ENCODE peak calls at places on chromosomes 7 and 10, in four cellular contexts. Q, V, M and D are unnamed samples.

GRCh38 chr7:99314504-99314903 is 11.2 kb upstream of the ARPC1A start:
- DNase-seq in Q (no peak), V (no peak), M (no peak), D (no peak)

GRCh38 chr7:15924910-15925309 is 238.4 kb upstream of the MEOX2 start:
- DNase-seq in Q (no peak), V (no peak), M (no peak), D (no peak)

GRCh38 chr7:147805996-147806576 is 784.5 kb upstream of the C7orf33 start:
- DNase-seq in Q (no peak), V (no peak), M (no peak), D (no peak)

GRCh38 chr7:5549096-5549896 is 125.7 kb upstream of the TNRC18 start:
- DNase-seq in Q (no peak), V (peak; percentile 38), M (peak; percentile 42), D (no peak)

GRCh38 chr10:110142965-110143364 is 64.4 kb upstream of the MXI1 start:
- DNase-seq in Q (no peak), V (no peak), M (no peak), D (no peak)

GRCh38 chr7:5525271-5526189 is 101.9 kb upstream of the TNRC18 start:
- DNase-seq in Q (no peak), V (peak; percentile 29), M (no peak), D (peak; percentile 75)

GRCh38 chr7:106493041-106493731 is 167.8 kb downstream of the CCDC71L start:
- DNase-seq in Q (no peak), V (no peak), M (no peak), D (no peak)

GRCh38 chr10:70132098-70133029 is at the start of gene AIFM2:
- DNase-seq in Q (no peak), V (peak; percentile 38), M (peak; percentile 72), D (peak; percentile 79)

GRCh38 chr7:30285067-30285530 is 702 bp downstream of the ZNRF2 start:
- DNase-seq in Q (no peak), V (no peak), M (no peak), D (peak; percentile 79)

GRCh38 chr10:110346914-110347313 is 42.2 kb upstream of the SMNDC1 start:
- DNase-seq in Q (no peak), V (no peak), M (no peak), D (no peak)

GRCh38 chr10:127040756-127041155 is 135.5 kb downstream of the DOCK1 start:
- DNase-seq in Q (no peak), V (no peak), M (no peak), D (no peak)

GRCh38 chr7:42235734-42236133 is 1.3 kb downstream of the GLI3 start:
- DNase-seq in Q (no peak), V (no peak), M (peak; percentile 48), D (no peak)

GRCh38 chr7:88226886-88227516 is 7.2 kb upstream of the SRI start:
- DNase-seq in Q (no peak), V (peak; percentile 74), M (no peak), D (no peak)

GRCh38 chr10:72260588-72261322 is 13.0 kb upstream of the DDIT4 start:
- DNase-seq in Q (no peak), V (peak; percentile 55), M (peak; percentile 90), D (peak; percentile 91)

GRCh38 chr7:143909863-143910262 is 7.9 kb upstream of the TCAF1 start:
- DNase-seq in Q (no peak), V (no peak), M (no peak), D (no peak)

GRCh38 chr7:105014725-105015630 is 973 bp downstream of the KMT2E start:
- DNase-seq in Q (no peak), V (peak; percentile 69), M (peak; percentile 66), D (peak; percentile 81)

GRCh38 chr7:8260871-8261707 is 878 bp downstream of the ICA1 start:
- DNase-seq in Q (no peak), V (peak; percentile 63), M (peak; percentile 22), D (peak; percentile 50)

GRCh38 chr7:36894190-36894589 is 169.9 kb upstream of the AOAH start:
- DNase-seq in Q (no peak), V (no peak), M (no peak), D (no peak)

GRCh38 chr10:48792687-48793096 is 108.0 kb downstream of the WDFY4 start:
- DNase-seq in Q (no peak), V (no peak), M (no peak), D (no peak)

GRCh38 chr10:30491204-30491603 is 57.2 kb downstream of the MAP3K8 start:
- DNase-seq in Q (no peak), V (no peak), M (no peak), D (no peak)

GRCh38 chr7:84801396-84801795 is 385.5 kb downstream of the SEMA3D start:
- DNase-seq in Q (no peak), V (peak; percentile 75), M (no peak), D (no peak)

GRCh38 chr10:97428572-97428981 is 2.6 kb downstream of the PGAM1 start:
- DNase-seq in Q (no peak), V (no peak), M (no peak), D (no peak)

GRCh38 chr10:127163632-127164031 is 32.8 kb downstream of the INSYN2A start:
- DNase-seq in Q (no peak), V (no peak), M (no peak), D (no peak)

GRCh38 chr10:23067939-23068775 is 27.2 kb upstream of the MSRB2 start:
- DNase-seq in Q (no peak), V (peak; percentile 65), M (peak; percentile 75), D (peak; percentile 71)

GRCh38 chr10:87862644-87863101 is 660 bp downstream of the KLLN start:
- DNase-seq in Q (no peak), V (no peak), M (peak; percentile 20), D (no peak)

GRCh38 chr7:84729284-84729683 is 457.6 kb downstream of the SEMA3D start:
- DNase-seq in Q (no peak), V (no peak), M (no peak), D (no peak)

GRCh38 chr10:48289652-48290238 is 15.2 kb upstream of the FRMPD2 start:
- DNase-seq in Q (no peak), V (peak; percentile 64), M (no peak), D (peak; percentile 44)

GRCh38 chr10:57973451-57973850 is 294.2 kb downstream of the IPMK start:
- DNase-seq in Q (no peak), V (peak; percentile 9), M (no peak), D (no peak)

GRCh38 chr7:37832194-37832593 is 16.2 kb upstream of the NME8 start:
- DNase-seq in Q (no peak), V (peak; percentile 52), M (peak; percentile 76), D (peak; percentile 96)

GRCh38 chr7:1531263-1531978 is 919 bp downstream of the MAFK start:
- DNase-seq in Q (no peak), V (peak; percentile 60), M (peak; percentile 53), D (peak; percentile 60)

GRCh38 chr10:125054664-125055273 is 105.6 kb downstream of the CTBP2 start:
- DNase-seq in Q (no peak), V (no peak), M (no peak), D (no peak)

GRCh38 chr7:35415411-35415822 is 161.5 kb upstream of the TBX20 start:
- DNase-seq in Q (no peak), V (no peak), M (no peak), D (no peak)

GRCh38 chr7:117130262-117130661 is 177.0 kb downstream of the ST7 start:
- DNase-seq in Q (no peak), V (no peak), M (no peak), D (no peak)

GRCh38 chr10:112950714-112951348 is 784 bp downstream of the TCF7L2 start:
- DNase-seq in Q (no peak), V (peak; percentile 40), M (peak; percentile 43), D (peak; percentile 7)

GRCh38 chr10:112952282-112952991 is 2.4 kb downstream of the TCF7L2 start:
- DNase-seq in Q (no peak), V (no peak), M (no peak), D (no peak)

GRCh38 chr10:112951349-112952281 is 1.6 kb downstream of the TCF7L2 start:
- DNase-seq in Q (no peak), V (peak; percentile 74), M (peak; percentile 70), D (peak; percentile 20)

GRCh38 chr10:112949128-112949823 is 771 bp upstream of the TCF7L2 start:
- DNase-seq in Q (no peak), V (peak; percentile 53), M (no peak), D (no peak)

GRCh38 chr10:112949875-112950507 is at the start of gene TCF7L2:
- DNase-seq in Q (peak; percentile 79), V (peak; percentile 97), M (peak; percentile 98), D (peak; percentile 66)
- TF ChIP-seq POLR2A in Q (no peak), V (no peak), M (peak; percentile 82), D (no peak)

GRCh38 chr10:24962998-24963397 is 10.6 kb upstream of the PRTFDC1 start:
- DNase-seq in Q (no peak), V (no peak), M (no peak), D (no peak)
- TF ChIP-seq POLR2A in Q (no peak), V (no peak), M (no peak), D (no peak)

DNA sequence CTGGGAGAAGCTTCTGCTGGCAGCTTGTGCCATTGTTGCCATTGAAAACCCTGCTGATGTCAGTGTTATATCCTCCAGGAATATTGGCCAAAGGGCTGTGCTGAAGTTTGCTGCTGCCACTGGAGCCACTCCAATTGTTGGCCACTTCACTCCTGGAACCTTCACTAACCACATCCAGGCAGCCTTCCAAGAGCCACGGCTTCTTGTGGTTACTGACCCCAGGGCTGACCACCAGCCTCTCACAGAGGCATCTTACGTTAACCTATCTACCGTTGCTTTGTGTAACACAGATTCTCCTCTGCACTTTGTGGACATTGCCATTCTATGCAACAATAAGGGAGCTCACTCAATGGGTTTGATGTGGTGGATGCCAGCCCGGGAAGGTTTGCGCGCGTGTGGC is 220.7 kb downstream of the ADK start:
- DNase-seq in Q (no peak), V (no peak), M (no peak), D (no peak)
- TF ChIP-seq POLR2A in Q (no peak), V (no peak), M (no peak), D (no peak)

DNA sequence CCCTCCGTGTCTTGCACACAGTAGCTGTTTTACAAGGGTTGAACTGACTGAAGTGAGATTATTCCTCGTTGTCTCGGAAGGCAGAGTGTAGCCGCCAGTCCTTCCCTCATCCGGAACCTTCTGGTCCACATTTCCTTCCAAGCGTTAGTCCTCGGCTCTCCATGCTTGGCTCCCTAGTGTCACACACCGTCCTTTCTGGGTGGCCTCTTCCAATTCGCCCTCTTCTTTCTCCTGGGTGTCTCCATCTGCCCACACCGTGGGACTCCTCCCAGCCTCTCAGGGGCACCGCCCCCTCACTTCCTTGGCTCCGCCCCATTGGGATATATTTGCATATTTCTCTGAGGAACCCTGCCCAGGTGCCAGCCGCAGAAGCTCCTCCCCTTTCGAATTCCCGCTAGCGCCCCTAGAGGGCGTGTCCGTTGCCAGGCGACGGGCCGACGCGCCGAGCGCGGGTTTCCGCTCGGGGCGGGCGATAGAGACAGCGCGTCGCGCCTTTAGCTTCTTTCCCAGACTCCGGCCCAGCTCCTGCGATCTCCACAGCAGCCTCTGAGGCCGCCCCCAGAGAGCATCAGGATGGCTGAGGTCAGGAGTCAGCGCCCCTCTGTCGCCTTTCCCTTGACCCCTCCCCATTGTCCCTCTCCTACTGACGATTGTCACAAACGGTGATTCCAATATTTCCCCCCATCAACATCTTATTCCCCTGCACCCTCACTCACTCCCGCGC is at the start of gene CFAP58:
- DNase-seq in Q (peak; percentile 58), V (peak; percentile 88), M (peak; percentile 96), D (peak; percentile 97)
- TF ChIP-seq POLR2A in Q (no peak), V (no peak), M (peak; percentile 36), D (peak; percentile 80)